ENCODE peak calls at places on chromosomes 11 and 22, in five cellular contexts. Y is NCI-H524, B is HFFc6, N is C1 segment of cervical spinal cord, Q is fibroblast of villous mesenchyme. H is an unnamed sample.

GRCh38 chr11:45895553-45896259 is 10.3 kb downstream of the MAPK8IP1 start:
- DNase-seq in Y (no peak), B (no peak), N (no peak), Q (no peak), H (no peak)

GRCh38 chr11:119416606-119417580 is 6.1 kb downstream of the THY1 start:
- DNase-seq in Y (no peak), B (peak; percentile 58), N (no peak), Q (peak; percentile 18), H (peak; percentile 82)

GRCh38 chr11:121082670-121083069 is 18.4 kb upstream of the TECTA start:
- DNase-seq in Y (no peak), B (no peak), N (no peak), Q (no peak), H (no peak)

GRCh38 chr11:44738791-44739190 is 12.0 kb downstream of the TSPAN18 start:
- DNase-seq in Y (no peak), B (no peak), N (no peak), Q (no peak), H (no peak)

GRCh38 chr22:38429460-38430128 is 25.4 kb downstream of the KCNJ4 start:
- DNase-seq in Y (peak; percentile 74), B (no peak), N (no peak), Q (peak; percentile 9), H (no peak)

GRCh38 chr11:27255447-27255828 is 107.6 kb downstream of the CCDC34 start:
- DNase-seq in Y (no peak), B (peak; percentile 45), N (no peak), Q (peak; percentile 8), H (peak; percentile 52)

GRCh38 chr11:69580529-69580928 is 60.4 kb upstream of the CCND1 start:
- DNase-seq in Y (no peak), B (no peak), N (no peak), Q (no peak), H (no peak)

GRCh38 chr11:87203907-87204602 is 166.3 kb downstream of the TMEM135 start:
- DNase-seq in Y (no peak), B (no peak), N (no peak), Q (no peak), H (no peak)

GRCh38 chr11:129694966-129695365 is 120.7 kb upstream of the TMEM45B start:
- DNase-seq in Y (no peak), B (no peak), N (no peak), Q (no peak), H (no peak)

GRCh38 chr11:82194521-82194920 is 539.1 kb downstream of the FAM181B start:
- DNase-seq in Y (no peak), B (no peak), N (no peak), Q (no peak), H (no peak)

GRCh38 chr11:79428406-79428805 is 12.4 kb downstream of the TENM4 start:
- DNase-seq in Y (no peak), B (peak; percentile 49), N (no peak), Q (no peak), H (no peak)

GRCh38 chr11:69972351-69972802 is 105.7 kb upstream of the ANO1 start:
- DNase-seq in Y (no peak), B (no peak), N (no peak), Q (no peak), H (no peak)

H was measured in GM03348.